ENCODE peak calls at places on chromosomes 2 and 18, in ten cellular contexts. A, M, Y, W, S, C, X, L, G and K are unnamed samples.

GRCh38 chr2:26840937-26841610 is 6.9 kb upstream of the DPYSL5 start:
- DNase-seq in A (no peak), M (no peak), Y (no peak), W (no peak), S (no peak), C (no peak), X (peak; percentile 32), L (peak; percentile 35), G (no peak), K (no peak)

GRCh38 chr2:134169788-134170187 is 84.1 kb upstream of the MGAT5 start:
- DNase-seq in A (peak; percentile 60), M (no peak), Y (no peak), W (no peak), S (no peak), C (peak; percentile 33), X (no peak), L (no peak), G (no peak), K (no peak)

GRCh38 chr2:3036432-3037125 is 341.0 kb downstream of the EIPR1 start:
- DNase-seq in A (no peak), M (no peak), Y (no peak), W (no peak), S (no peak), C (no peak), X (no peak), L (no peak), G (no peak), K (no peak)

GRCh38 chr2:29657674-29658073 is 263.7 kb downstream of the ALK start:
- DNase-seq in A (no peak), M (no peak), Y (no peak), W (no peak), S (no peak), C (no peak), X (no peak), L (no peak), G (no peak), K (no peak)

GRCh38 chr2:234422895-234423505 is 73.9 kb downstream of the ARL4C start:
- DNase-seq in A (peak; percentile 57), M (peak; percentile 52), Y (no peak), W (peak; percentile 61), S (peak; percentile 55), C (peak; percentile 85), X (no peak), L (no peak), G (no peak), K (no peak)

GRCh38 chr2:156319811-156320490 is 12.6 kb downstream of the NR4A2 start:
- DNase-seq in A (no peak), M (no peak), Y (no peak), W (no peak), S (no peak), C (peak; percentile 29), X (no peak), L (no peak), G (peak; percentile 49), K (no peak)

GRCh38 chr2:145685323-145686050 is 1165.6 kb upstream of the ZEB2 start:
- DNase-seq in A (no peak), M (no peak), Y (no peak), W (no peak), S (no peak), C (no peak), X (no peak), L (no peak), G (peak; percentile 6), K (no peak)

GRCh38 chr2:65366595-65367125 is 65.7 kb downstream of the SPRED2 start:
- DNase-seq in A (peak; percentile 26), M (no peak), Y (no peak), W (no peak), S (no peak), C (peak; percentile 65), X (peak; percentile 60), L (no peak), G (peak; percentile 98), K (peak; percentile 14)

GRCh38 chr18:25089470-25089869 is 262.5 kb downstream of the ZNF521 start:
- DNase-seq in A (no peak), M (no peak), Y (no peak), W (no peak), S (no peak), C (no peak), X (no peak), L (no peak), G (no peak), K (no peak)

GRCh38 chr18:12637901-12638633 is 19.8 kb downstream of the SPIRE1 start:
- DNase-seq in A (no peak), M (no peak), Y (no peak), W (no peak), S (no peak), C (no peak), X (no peak), L (no peak), G (peak; percentile 69), K (no peak)